ENCODE peak calls at places on chromosome 18, in seven cellular contexts. One of them, this sample, is unnamed.

GRCh38 chr18:5500158-5500939 is 43.4 kb downstream of the EPB41L3 start:
- DNase-seq in NCI-H1092 treated with DMSO at 0.1 percent for 48 hours: no peak
- DNase-seq in upper lobe of right lung: no peak
- DNase-seq in stimulated activated CD8-positive, alpha-beta memory T cell treated with anti-CD3 and anti-CD28 coated beads, Interleukin-15, amount 100 ng/mL, for 1 hour: no peak
- DNase-seq in aorta: no peak
- DNase-seq in GM12865: no peak
- DNase-seq in fibroblast of pulmonary artery: no peak
- DNase-seq in this sample: no peak

GRCh38 chr18:77108821-77109692 is 23.5 kb downstream of the MBP start:
- DNase-seq in NCI-H1092 treated with DMSO at 0.1 percent for 48 hours: no peak
- DNase-seq in upper lobe of right lung: no peak
- DNase-seq in stimulated activated CD8-positive, alpha-beta memory T cell treated with anti-CD3 and anti-CD28 coated beads, Interleukin-15, amount 100 ng/mL, for 1 hour: no peak
- DNase-seq in aorta: no peak
- DNase-seq in GM12865: no peak
- DNase-seq in fibroblast of pulmonary artery: no peak
- DNase-seq in this sample: peak

GRCh38 chr18:5543854-5544389 is at the start of gene EPB41L3:
- DNase-seq in NCI-H1092 treated with DMSO at 0.1 percent for 48 hours: peak
- DNase-seq in upper lobe of right lung: peak
- DNase-seq in stimulated activated CD8-positive, alpha-beta memory T cell treated with anti-CD3 and anti-CD28 coated beads, Interleukin-15, amount 100 ng/mL, for 1 hour: no peak
- DNase-seq in aorta: peak
- DNase-seq in GM12865: no peak
- DNase-seq in fibroblast of pulmonary artery: peak
- DNase-seq in this sample: peak

GRCh38 chr18:5975111-5975622 is 79.8 kb upstream of the TMEM200C start:
- DNase-seq in NCI-H1092 treated with DMSO at 0.1 percent for 48 hours: no peak
- DNase-seq in upper lobe of right lung: no peak
- DNase-seq in stimulated activated CD8-positive, alpha-beta memory T cell treated with anti-CD3 and anti-CD28 coated beads, Interleukin-15, amount 100 ng/mL, for 1 hour: no peak
- DNase-seq in aorta: no peak
- DNase-seq in GM12865: peak
- DNase-seq in fibroblast of pulmonary artery: peak
- DNase-seq in this sample: no peak

GRCh38 chr18:4017479-4017878 is 437.6 kb downstream of the DLGAP1 start:
- DNase-seq in NCI-H1092 treated with DMSO at 0.1 percent for 48 hours: no peak
- DNase-seq in upper lobe of right lung: no peak
- DNase-seq in stimulated activated CD8-positive, alpha-beta memory T cell treated with anti-CD3 and anti-CD28 coated beads, Interleukin-15, amount 100 ng/mL, for 1 hour: no peak
- DNase-seq in aorta: no peak
- DNase-seq in GM12865: peak
- DNase-seq in fibroblast of pulmonary artery: peak
- DNase-seq in this sample: no peak

GRCh38 chr18:3211236-3211992 is 8.4 kb downstream of the MYOM1 start:
- DNase-seq in NCI-H1092 treated with DMSO at 0.1 percent for 48 hours: no peak
- DNase-seq in upper lobe of right lung: no peak
- DNase-seq in stimulated activated CD8-positive, alpha-beta memory T cell treated with anti-CD3 and anti-CD28 coated beads, Interleukin-15, amount 100 ng/mL, for 1 hour: no peak
- DNase-seq in aorta: no peak
- DNase-seq in GM12865: no peak
- DNase-seq in fibroblast of pulmonary artery: peak
- DNase-seq in this sample: no peak

GRCh38 chr18:43279015-43279758 is 1.9 kb upstream of the SYT4 start:
- DNase-seq in NCI-H1092 treated with DMSO at 0.1 percent for 48 hours: peak
- DNase-seq in upper lobe of right lung: no peak
- DNase-seq in stimulated activated CD8-positive, alpha-beta memory T cell treated with anti-CD3 and anti-CD28 coated beads, Interleukin-15, amount 100 ng/mL, for 1 hour: no peak
- DNase-seq in aorta: no peak
- DNase-seq in GM12865: peak
- DNase-seq in fibroblast of pulmonary artery: peak
- DNase-seq in this sample: no peak

GRCh38 chr18:48573632-48574293 is 34.9 kb downstream of the CTIF start:
- DNase-seq in NCI-H1092 treated with DMSO at 0.1 percent for 48 hours: no peak
- DNase-seq in upper lobe of right lung: no peak
- DNase-seq in stimulated activated CD8-positive, alpha-beta memory T cell treated with anti-CD3 and anti-CD28 coated beads, Interleukin-15, amount 100 ng/mL, for 1 hour: no peak
- DNase-seq in aorta: peak
- DNase-seq in GM12865: no peak
- DNase-seq in fibroblast of pulmonary artery: no peak
- DNase-seq in this sample: no peak

GRCh38 chr18:35463050-35463449 is 34.7 kb downstream of the INO80C start:
- DNase-seq in NCI-H1092 treated with DMSO at 0.1 percent for 48 hours: no peak
- DNase-seq in upper lobe of right lung: no peak
- DNase-seq in stimulated activated CD8-positive, alpha-beta memory T cell treated with anti-CD3 and anti-CD28 coated beads, Interleukin-15, amount 100 ng/mL, for 1 hour: no peak
- DNase-seq in aorta: no peak
- DNase-seq in GM12865: no peak
- DNase-seq in fibroblast of pulmonary artery: peak
- DNase-seq in this sample: peak

GRCh38 chr18:5476961-5477800 is 66.6 kb downstream of the EPB41L3 start:
- DNase-seq in NCI-H1092 treated with DMSO at 0.1 percent for 48 hours: no peak
- DNase-seq in upper lobe of right lung: no peak
- DNase-seq in stimulated activated CD8-positive, alpha-beta memory T cell treated with anti-CD3 and anti-CD28 coated beads, Interleukin-15, amount 100 ng/mL, for 1 hour: no peak
- DNase-seq in aorta: no peak
- DNase-seq in GM12865: no peak
- DNase-seq in fibroblast of pulmonary artery: no peak
- DNase-seq in this sample: no peak

GRCh38 chr18:26642461-26643348 is 94.4 kb upstream of the KCTD1 start:
- DNase-seq in NCI-H1092 treated with DMSO at 0.1 percent for 48 hours: no peak
- DNase-seq in upper lobe of right lung: no peak
- DNase-seq in stimulated activated CD8-positive, alpha-beta memory T cell treated with anti-CD3 and anti-CD28 coated beads, Interleukin-15, amount 100 ng/mL, for 1 hour: no peak
- DNase-seq in aorta: no peak
- DNase-seq in GM12865: no peak
- DNase-seq in fibroblast of pulmonary artery: no peak
- DNase-seq in this sample: no peak

GRCh38 chr18:44602380-44602779 is 78.3 kb upstream of the SETBP1 start:
- DNase-seq in NCI-H1092 treated with DMSO at 0.1 percent for 48 hours: no peak
- DNase-seq in upper lobe of right lung: no peak
- DNase-seq in stimulated activated CD8-positive, alpha-beta memory T cell treated with anti-CD3 and anti-CD28 coated beads, Interleukin-15, amount 100 ng/mL, for 1 hour: no peak
- DNase-seq in aorta: no peak
- DNase-seq in GM12865: no peak
- DNase-seq in fibroblast of pulmonary artery: peak
- DNase-seq in this sample: no peak

GRCh38 chr18:44807766-44808165 is 127.1 kb downstream of the SETBP1 start:
- DNase-seq in NCI-H1092 treated with DMSO at 0.1 percent for 48 hours: no peak
- DNase-seq in upper lobe of right lung: no peak
- DNase-seq in stimulated activated CD8-positive, alpha-beta memory T cell treated with anti-CD3 and anti-CD28 coated beads, Interleukin-15, amount 100 ng/mL, for 1 hour: no peak
- DNase-seq in aorta: no peak
- DNase-seq in GM12865: no peak
- DNase-seq in fibroblast of pulmonary artery: no peak
- DNase-seq in this sample: no peak

GRCh38 chr18:62938006-62938405 is 222.7 kb downstream of the PHLPP1 start:
- DNase-seq in NCI-H1092 treated with DMSO at 0.1 percent for 48 hours: no peak
- DNase-seq in upper lobe of right lung: no peak
- DNase-seq in stimulated activated CD8-positive, alpha-beta memory T cell treated with anti-CD3 and anti-CD28 coated beads, Interleukin-15, amount 100 ng/mL, for 1 hour: no peak
- DNase-seq in aorta: no peak
- DNase-seq in GM12865: no peak
- DNase-seq in fibroblast of pulmonary artery: peak
- DNase-seq in this sample: no peak

GRCh38 chr18:21474621-21475020 is 125.9 kb downstream of the ESCO1 start:
- DNase-seq in NCI-H1092 treated with DMSO at 0.1 percent for 48 hours: no peak
- DNase-seq in upper lobe of right lung: no peak
- DNase-seq in stimulated activated CD8-positive, alpha-beta memory T cell treated with anti-CD3 and anti-CD28 coated beads, Interleukin-15, amount 100 ng/mL, for 1 hour: no peak
- DNase-seq in aorta: no peak
- DNase-seq in GM12865: no peak
- DNase-seq in fibroblast of pulmonary artery: no peak
- DNase-seq in this sample: no peak

GRCh38 chr18:2430191-2430590 is 141.1 kb downstream of the METTL4 start:
- DNase-seq in NCI-H1092 treated with DMSO at 0.1 percent for 48 hours: no peak
- DNase-seq in upper lobe of right lung: no peak
- DNase-seq in stimulated activated CD8-positive, alpha-beta memory T cell treated with anti-CD3 and anti-CD28 coated beads, Interleukin-15, amount 100 ng/mL, for 1 hour: no peak
- DNase-seq in aorta: no peak
- DNase-seq in GM12865: no peak
- DNase-seq in fibroblast of pulmonary artery: no peak
- DNase-seq in this sample: no peak

GRCh38 chr18:77870238-77870637 is 620.6 kb downstream of the GALR1 start:
- DNase-seq in NCI-H1092 treated with DMSO at 0.1 percent for 48 hours: no peak
- DNase-seq in upper lobe of right lung: no peak
- DNase-seq in stimulated activated CD8-positive, alpha-beta memory T cell treated with anti-CD3 and anti-CD28 coated beads, Interleukin-15, amount 100 ng/mL, for 1 hour: no peak
- DNase-seq in aorta: no peak
- DNase-seq in GM12865: no peak
- DNase-seq in fibroblast of pulmonary artery: no peak
- DNase-seq in this sample: no peak

GRCh38 chr18:75244336-75244735 is 33.7 kb downstream of the TSHZ1 start:
- DNase-seq in NCI-H1092 treated with DMSO at 0.1 percent for 48 hours: peak
- DNase-seq in upper lobe of right lung: no peak
- DNase-seq in stimulated activated CD8-positive, alpha-beta memory T cell treated with anti-CD3 and anti-CD28 coated beads, Interleukin-15, amount 100 ng/mL, for 1 hour: no peak
- DNase-seq in aorta: no peak
- DNase-seq in GM12865: no peak
- DNase-seq in fibroblast of pulmonary artery: no peak
- DNase-seq in this sample: no peak

GRCh38 chr18:75592527-75592926 is 165.0 kb upstream of the SMIM21 start:
- DNase-seq in NCI-H1092 treated with DMSO at 0.1 percent for 48 hours: peak
- DNase-seq in upper lobe of right lung: no peak
- DNase-seq in stimulated activated CD8-positive, alpha-beta memory T cell treated with anti-CD3 and anti-CD28 coated beads, Interleukin-15, amount 100 ng/mL, for 1 hour: no peak
- DNase-seq in aorta: no peak
- DNase-seq in GM12865: no peak
- DNase-seq in fibroblast of pulmonary artery: peak
- DNase-seq in this sample: no peak

GRCh38 chr18:58753976-58754375 is 82.7 kb downstream of the MALT1 start:
- DNase-seq in NCI-H1092 treated with DMSO at 0.1 percent for 48 hours: no peak
- DNase-seq in upper lobe of right lung: no peak
- DNase-seq in stimulated activated CD8-positive, alpha-beta memory T cell treated with anti-CD3 and anti-CD28 coated beads, Interleukin-15, amount 100 ng/mL, for 1 hour: no peak
- DNase-seq in aorta: no peak
- DNase-seq in GM12865: no peak
- DNase-seq in fibroblast of pulmonary artery: no peak
- DNase-seq in this sample: no peak

GRCh38 chr18:54357082-54357659 is 487 bp downstream of the STARD6 start:
- DNase-seq in NCI-H1092 treated with DMSO at 0.1 percent for 48 hours: peak
- DNase-seq in upper lobe of right lung: no peak
- DNase-seq in stimulated activated CD8-positive, alpha-beta memory T cell treated with anti-CD3 and anti-CD28 coated beads, Interleukin-15, amount 100 ng/mL, for 1 hour: no peak
- DNase-seq in aorta: no peak
- DNase-seq in GM12865: no peak
- DNase-seq in fibroblast of pulmonary artery: no peak
- DNase-seq in this sample: no peak

GRCh38 chr18:44979813-44980212 is 299.1 kb downstream of the SETBP1 start:
- DNase-seq in NCI-H1092 treated with DMSO at 0.1 percent for 48 hours: no peak
- DNase-seq in upper lobe of right lung: no peak
- DNase-seq in stimulated activated CD8-positive, alpha-beta memory T cell treated with anti-CD3 and anti-CD28 coated beads, Interleukin-15, amount 100 ng/mL, for 1 hour: no peak
- DNase-seq in aorta: no peak
- DNase-seq in GM12865: no peak
- DNase-seq in fibroblast of pulmonary artery: no peak
- DNase-seq in this sample: no peak

GRCh38 chr18:23857756-23858155 is 156.8 kb upstream of the TTC39C start:
- DNase-seq in NCI-H1092 treated with DMSO at 0.1 percent for 48 hours: no peak
- DNase-seq in upper lobe of right lung: peak
- DNase-seq in stimulated activated CD8-positive, alpha-beta memory T cell treated with anti-CD3 and anti-CD28 coated beads, Interleukin-15, amount 100 ng/mL, for 1 hour: no peak
- DNase-seq in aorta: no peak
- DNase-seq in GM12865: no peak
- DNase-seq in fibroblast of pulmonary artery: peak
- DNase-seq in this sample: no peak

GRCh38 chr18:46160050-46160798 is 56.0 kb downstream of the HAUS1 start:
- DNase-seq in NCI-H1092 treated with DMSO at 0.1 percent for 48 hours: no peak
- DNase-seq in upper lobe of right lung: no peak
- DNase-seq in stimulated activated CD8-positive, alpha-beta memory T cell treated with anti-CD3 and anti-CD28 coated beads, Interleukin-15, amount 100 ng/mL, for 1 hour: no peak
- DNase-seq in aorta: no peak
- DNase-seq in GM12865: no peak
- DNase-seq in fibroblast of pulmonary artery: no peak
- DNase-seq in this sample: no peak

GRCh38 chr18:44637210-44638051 is 43.3 kb upstream of the SETBP1 start:
- DNase-seq in NCI-H1092 treated with DMSO at 0.1 percent for 48 hours: no peak
- DNase-seq in upper lobe of right lung: no peak
- DNase-seq in stimulated activated CD8-positive, alpha-beta memory T cell treated with anti-CD3 and anti-CD28 coated beads, Interleukin-15, amount 100 ng/mL, for 1 hour: no peak
- DNase-seq in aorta: no peak
- DNase-seq in GM12865: peak
- DNase-seq in fibroblast of pulmonary artery: peak
- DNase-seq in this sample: no peak

GRCh38 chr18:26362021-26362420 is 135.8 kb downstream of the TAF4B start:
- DNase-seq in NCI-H1092 treated with DMSO at 0.1 percent for 48 hours: no peak
- DNase-seq in upper lobe of right lung: no peak
- DNase-seq in stimulated activated CD8-positive, alpha-beta memory T cell treated with anti-CD3 and anti-CD28 coated beads, Interleukin-15, amount 100 ng/mL, for 1 hour: no peak
- DNase-seq in aorta: no peak
- DNase-seq in GM12865: no peak
- DNase-seq in fibroblast of pulmonary artery: no peak
- DNase-seq in this sample: no peak

GRCh38 chr18:12543697-12544096 is 114.2 kb downstream of the SPIRE1 start:
- DNase-seq in NCI-H1092 treated with DMSO at 0.1 percent for 48 hours: no peak
- DNase-seq in upper lobe of right lung: no peak
- DNase-seq in stimulated activated CD8-positive, alpha-beta memory T cell treated with anti-CD3 and anti-CD28 coated beads, Interleukin-15, amount 100 ng/mL, for 1 hour: no peak
- DNase-seq in aorta: no peak
- DNase-seq in GM12865: no peak
- DNase-seq in fibroblast of pulmonary artery: no peak
- DNase-seq in this sample: no peak

GRCh38 chr18:7830468-7830867 is 263.4 kb downstream of the PTPRM start:
- DNase-seq in NCI-H1092 treated with DMSO at 0.1 percent for 48 hours: no peak
- DNase-seq in upper lobe of right lung: no peak
- DNase-seq in stimulated activated CD8-positive, alpha-beta memory T cell treated with anti-CD3 and anti-CD28 coated beads, Interleukin-15, amount 100 ng/mL, for 1 hour: no peak
- DNase-seq in aorta: no peak
- DNase-seq in GM12865: peak
- DNase-seq in fibroblast of pulmonary artery: peak
- DNase-seq in this sample: no peak

GRCh38 chr18:7273301-7273911 is 42.5 kb downstream of the LRRC30 start:
- DNase-seq in NCI-H1092 treated with DMSO at 0.1 percent for 48 hours: no peak
- DNase-seq in upper lobe of right lung: peak
- DNase-seq in stimulated activated CD8-positive, alpha-beta memory T cell treated with anti-CD3 and anti-CD28 coated beads, Interleukin-15, amount 100 ng/mL, for 1 hour: no peak
- DNase-seq in aorta: peak
- DNase-seq in GM12865: no peak
- DNase-seq in fibroblast of pulmonary artery: peak
- DNase-seq in this sample: peak

GRCh38 chr18:11946756-11947155 is 34.6 kb upstream of the IMPA2 start:
- DNase-seq in NCI-H1092 treated with DMSO at 0.1 percent for 48 hours: no peak
- DNase-seq in upper lobe of right lung: no peak
- DNase-seq in stimulated activated CD8-positive, alpha-beta memory T cell treated with anti-CD3 and anti-CD28 coated beads, Interleukin-15, amount 100 ng/mL, for 1 hour: no peak
- DNase-seq in aorta: peak
- DNase-seq in GM12865: no peak
- DNase-seq in fibroblast of pulmonary artery: peak
- DNase-seq in this sample: peak

GRCh38 chr18:58202406-58202730 is 158.3 kb downstream of the NEDD4L start:
- DNase-seq in NCI-H1092 treated with DMSO at 0.1 percent for 48 hours: peak
- DNase-seq in upper lobe of right lung: no peak
- DNase-seq in stimulated activated CD8-positive, alpha-beta memory T cell treated with anti-CD3 and anti-CD28 coated beads, Interleukin-15, amount 100 ng/mL, for 1 hour: no peak
- DNase-seq in aorta: no peak
- DNase-seq in GM12865: no peak
- DNase-seq in fibroblast of pulmonary artery: no peak
- DNase-seq in this sample: no peak

GRCh38 chr18:77316013-77316412 is 66.4 kb downstream of the GALR1 start:
- DNase-seq in NCI-H1092 treated with DMSO at 0.1 percent for 48 hours: peak
- DNase-seq in upper lobe of right lung: no peak
- DNase-seq in stimulated activated CD8-positive, alpha-beta memory T cell treated with anti-CD3 and anti-CD28 coated beads, Interleukin-15, amount 100 ng/mL, for 1 hour: no peak
- DNase-seq in aorta: no peak
- DNase-seq in GM12865: no peak
- DNase-seq in fibroblast of pulmonary artery: no peak
- DNase-seq in this sample: no peak

GRCh38 chr18:79600141-79600540 is 79.5 kb upstream of the CTDP1 start:
- DNase-seq in NCI-H1092 treated with DMSO at 0.1 percent for 48 hours: no peak
- DNase-seq in upper lobe of right lung: peak
- DNase-seq in stimulated activated CD8-positive, alpha-beta memory T cell treated with anti-CD3 and anti-CD28 coated beads, Interleukin-15, amount 100 ng/mL, for 1 hour: no peak
- DNase-seq in aorta: peak
- DNase-seq in GM12865: no peak
- DNase-seq in fibroblast of pulmonary artery: no peak
- DNase-seq in this sample: no peak

GRCh38 chr18:49041677-49042570 is 91.2 kb upstream of the SMAD7 start:
- DNase-seq in NCI-H1092 treated with DMSO at 0.1 percent for 48 hours: peak
- DNase-seq in upper lobe of right lung: no peak
- DNase-seq in stimulated activated CD8-positive, alpha-beta memory T cell treated with anti-CD3 and anti-CD28 coated beads, Interleukin-15, amount 100 ng/mL, for 1 hour: no peak
- DNase-seq in aorta: no peak
- DNase-seq in GM12865: peak
- DNase-seq in fibroblast of pulmonary artery: peak
- DNase-seq in this sample: peak

GRCh38 chr18:2108581-2108980 is 462.7 kb downstream of the METTL4 start:
- DNase-seq in NCI-H1092 treated with DMSO at 0.1 percent for 48 hours: no peak
- DNase-seq in upper lobe of right lung: no peak
- DNase-seq in stimulated activated CD8-positive, alpha-beta memory T cell treated with anti-CD3 and anti-CD28 coated beads, Interleukin-15, amount 100 ng/mL, for 1 hour: no peak
- DNase-seq in aorta: no peak
- DNase-seq in GM12865: no peak
- DNase-seq in fibroblast of pulmonary artery: no peak
- DNase-seq in this sample: no peak

GRCh38 chr18:3177902-3178687 is 41.7 kb downstream of the MYOM1 start:
- DNase-seq in NCI-H1092 treated with DMSO at 0.1 percent for 48 hours: no peak
- DNase-seq in upper lobe of right lung: peak
- DNase-seq in stimulated activated CD8-positive, alpha-beta memory T cell treated with anti-CD3 and anti-CD28 coated beads, Interleukin-15, amount 100 ng/mL, for 1 hour: no peak
- DNase-seq in aorta: peak
- DNase-seq in GM12865: peak
- DNase-seq in fibroblast of pulmonary artery: peak
- DNase-seq in this sample: no peak

GRCh38 chr18:61727241-61727640 is 165.6 kb downstream of the RNF152 start:
- DNase-seq in NCI-H1092 treated with DMSO at 0.1 percent for 48 hours: no peak
- DNase-seq in upper lobe of right lung: no peak
- DNase-seq in stimulated activated CD8-positive, alpha-beta memory T cell treated with anti-CD3 and anti-CD28 coated beads, Interleukin-15, amount 100 ng/mL, for 1 hour: no peak
- DNase-seq in aorta: no peak
- DNase-seq in GM12865: no peak
- DNase-seq in fibroblast of pulmonary artery: no peak
- DNase-seq in this sample: no peak

GRCh38 chr18:8020133-8020846 is 453.2 kb downstream of the PTPRM start:
- DNase-seq in NCI-H1092 treated with DMSO at 0.1 percent for 48 hours: no peak
- DNase-seq in upper lobe of right lung: no peak
- DNase-seq in stimulated activated CD8-positive, alpha-beta memory T cell treated with anti-CD3 and anti-CD28 coated beads, Interleukin-15, amount 100 ng/mL, for 1 hour: no peak
- DNase-seq in aorta: no peak
- DNase-seq in GM12865: no peak
- DNase-seq in fibroblast of pulmonary artery: no peak
- DNase-seq in this sample: no peak

This sample was measured in uterus.